ENCODE peak calls at places on chromosomes 4 and X, in nine cellular contexts. X is gastrocnemius medialis, J is IMR-90, Z is ovary, S is sigmoid colon, L is heart left ventricle, B is Peyer's patch, I is K562, P is upper lobe of left lung. A is an unnamed sample.

GRCh38 chrX:45788941-45789348 is 588.3 kb upstream of the DIPK2B start:
- DNase-seq in B (no peak), L (peak), I (no peak), Z (no peak), S (peak), P (peak), X (no peak), J (peak), A (peak)

GRCh38 chrX:18354369-18355329 is at the start of gene SCML2:
- DNase-seq in S (peak), Z (peak), J (peak), I (peak), X (no peak), B (no peak), L (peak), P (peak), A (no peak)

GRCh38 chr4:186203391-186203802 is 12.0 kb downstream of the CYP4V2 start:
- DNase-seq in P (no peak), X (no peak), I (peak), B (no peak), J (peak), Z (no peak), S (no peak), L (no peak), A (no peak)

GRCh38 chr4:156977435-156978160 is 6.0 kb upstream of the PDGFC start:
- DNase-seq in B (no peak), P (no peak), L (no peak), Z (no peak), J (peak), I (no peak), S (no peak), X (no peak), A (no peak)

GRCh38 chrX:103513476-103514108 is 5.7 kb downstream of the RAB40A start:
- DNase-seq in B (no peak), Z (no peak), L (no peak), J (no peak), P (no peak), X (no peak), I (no peak), S (no peak), A (no peak)

GRCh38 chrX:10190367-10190766 is 33.6 kb downstream of the CLCN4 start:
- DNase-seq in P (no peak), X (no peak), Z (no peak), B (no peak), I (peak), L (no peak), S (no peak), J (peak), A (no peak)

GRCh38 chrX:16567681-16568080 is 82.3 kb upstream of the S100G start:
- DNase-seq in X (no peak), B (no peak), P (no peak), L (no peak), J (no peak), S (no peak), I (no peak), Z (no peak), A (no peak)

GRCh38 chr4:79224777-79225104 is 101.1 kb downstream of the NAA11 start:
- DNase-seq in L (no peak), S (no peak), B (no peak), P (no peak), Z (no peak), I (no peak), X (no peak), J (no peak), A (no peak)

GRCh38 chr4:52507774-52508173 is 151.3 kb downstream of the USP46 start:
- DNase-seq in P (no peak), S (no peak), J (no peak), I (no peak), L (peak), Z (peak), B (no peak), X (no peak), A (no peak)

GRCh38 chr4:85747871-85748491 is 273.0 kb downstream of the ARHGAP24 start:
- DNase-seq in P (no peak), S (no peak), B (peak), Z (no peak), X (no peak), I (peak), L (no peak), J (peak), A (no peak)

GRCh38 chr4:7781993-7782392 is 157.7 kb downstream of the AFAP1 start:
- DNase-seq in Z (peak), J (no peak), P (no peak), L (no peak), X (no peak), S (peak), I (no peak), B (no peak), A (peak)

GRCh38 chr4:173498023-173498422 is 32.0 kb downstream of the HAND2 start:
- DNase-seq in P (no peak), Z (no peak), S (no peak), X (no peak), J (no peak), L (no peak), I (no peak), B (no peak), A (no peak)

GRCh38 chrX:349196-349595 is 30.6 kb upstream of the GTPBP6 start:
- DNase-seq in I (no peak), L (peak), J (no peak), B (no peak), S (peak), Z (peak), X (no peak), P (peak), A (no peak)

GRCh38 chr4:18566970-18567799 is 545.6 kb upstream of the LCORL start:
- DNase-seq in Z (no peak), X (no peak), I (no peak), L (no peak), B (no peak), S (no peak), P (no peak), J (no peak), A (no peak)

GRCh38 chr4:71239365-71239764 is 99.5 kb upstream of the SLC4A4 start:
- DNase-seq in J (peak), I (no peak), X (no peak), Z (no peak), L (no peak), S (no peak), B (no peak), P (no peak), A (no peak)

GRCh38 chr4:5399790-5400421 is 308.5 kb downstream of the EVC2 start:
- DNase-seq in Z (no peak), J (peak), X (no peak), L (no peak), S (no peak), P (no peak), B (no peak), I (peak), A (no peak)

GRCh38 chrX:154541896-154542722 is 4.5 kb downstream of the G6PD start:
- DNase-seq in B (peak), I (peak), S (peak), Z (peak), X (peak), P (peak), L (peak), J (peak), A (peak)

GRCh38 chr4:122796801-122797404 is 29.7 kb upstream of the FGF2 start:
- DNase-seq in J (peak), I (no peak), P (no peak), B (no peak), Z (no peak), X (no peak), L (no peak), S (no peak), A (no peak)

GRCh38 chrX:37599735-37600134 is 28.3 kb downstream of the LANCL3 start:
- DNase-seq in I (no peak), P (no peak), Z (no peak), X (no peak), S (no peak), B (no peak), J (no peak), L (no peak), A (peak)

GRCh38 chr4:134691915-134692314 is 490.3 kb upstream of the PABPC4L start:
- DNase-seq in J (no peak), B (no peak), P (no peak), L (no peak), I (no peak), Z (no peak), X (no peak), S (no peak), A (no peak)

GRCh38 chr4:62455871-62456270 is 1255.7 kb downstream of the ADGRL3 start:
- DNase-seq in I (no peak), J (no peak), B (no peak), Z (no peak), P (no peak), S (no peak), X (no peak), L (no peak), A (no peak)

GRCh38 chr4:140296335-140296753 is 77.1 kb upstream of the SCOC start:
- DNase-seq in S (peak), L (peak), Z (peak), I (no peak), X (peak), P (no peak), B (peak), J (peak), A (peak)

GRCh38 chrX:71492086-71493065 is 40.5 kb upstream of the OGT start:
- DNase-seq in I (no peak), B (peak), J (peak), L (peak), P (peak), S (peak), X (peak), Z (peak), A (no peak)

GRCh38 chr4:142549726-142550463 is 296.2 kb downstream of the INPP4B start:
- DNase-seq in B (no peak), I (no peak), Z (no peak), X (no peak), P (no peak), L (no peak), S (no peak), J (peak), A (no peak)

GRCh38 chr4:6855692-6856297 is 53.8 kb upstream of the TBC1D14 start:
- DNase-seq in P (no peak), I (no peak), B (no peak), S (no peak), L (peak), Z (no peak), J (peak), X (peak), A (no peak)

DNA sequence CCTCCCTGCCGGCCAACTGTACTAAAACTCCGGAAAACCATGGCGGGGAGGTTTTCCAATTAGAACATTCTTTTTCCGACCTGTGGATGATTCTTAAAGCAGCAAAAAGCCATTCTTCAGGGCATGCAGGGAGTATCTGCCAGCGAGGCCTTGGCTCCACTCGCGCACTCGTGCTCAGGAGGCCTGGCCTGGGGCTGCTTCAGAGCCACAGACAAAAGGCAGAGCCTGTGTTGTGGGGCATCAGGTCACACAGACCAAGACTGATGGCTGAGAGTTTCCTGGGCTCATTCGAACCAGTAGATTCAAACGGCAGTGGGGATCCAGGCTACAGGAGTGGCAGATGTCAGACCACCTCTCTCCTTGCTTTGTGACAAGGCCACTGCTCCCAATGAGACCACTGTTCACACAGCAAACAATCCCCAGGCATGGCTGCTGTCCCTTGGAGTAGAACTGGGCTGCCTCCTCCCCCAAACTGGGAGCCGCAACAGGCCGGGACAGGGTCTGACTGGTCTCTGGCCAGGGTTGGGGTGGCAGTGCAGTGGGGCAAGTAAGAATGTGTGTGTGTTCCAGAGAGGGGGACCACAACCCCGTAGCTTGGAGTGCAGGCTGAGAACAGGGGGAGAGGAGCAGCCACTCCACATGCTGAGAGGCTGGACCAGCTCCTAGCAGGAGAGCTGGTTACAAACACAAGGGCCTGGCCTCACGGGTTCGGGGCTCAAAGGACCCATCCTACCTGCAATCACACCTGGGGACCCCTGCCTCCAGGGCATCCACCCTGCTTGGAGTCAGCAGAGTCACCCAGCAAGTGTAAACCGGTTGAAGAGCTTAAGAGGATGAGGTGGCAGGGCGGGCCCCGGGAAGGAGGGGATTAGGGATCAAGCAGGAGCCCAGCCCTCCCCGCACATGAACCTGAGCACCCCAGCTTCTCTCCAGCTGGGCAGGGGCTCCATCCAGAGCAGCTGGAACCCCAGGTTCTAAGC is 3.9 kb upstream of the ZNF185 start:
- DNase-seq in X (no peak), S (peak), I (no peak), L (no peak), Z (no peak), B (no peak), J (no peak), P (no peak), A (no peak)
- H3K27ac ChIP-seq in X (no peak), S (no peak), I (no peak), L (no peak), Z (no peak), B (no peak), J (no peak), P (no peak), A (peak)

GRCh38 chr4:24813732-24814131 is 18.4 kb downstream of the SOD3 start:
- DNase-seq in X (no peak), Z (no peak), J (no peak), B (no peak), L (no peak), P (no peak), S (no peak), I (no peak), A (no peak)
- TF ChIP-seq CTCF in X (no peak), Z (no peak), J (no peak), B (no peak), L (no peak), P (no peak), S (no peak), I (no peak), A (no peak)

GRCh38 chrX:129781134-129782014 is 1.6 kb downstream of the SASH3 start:
- DNase-seq in P (no peak), Z (no peak), X (peak), J (no peak), I (no peak), B (peak), S (no peak), L (no peak), A (peak)
- TF ChIP-seq POLR2A in P (peak), Z (no peak), X (no peak), J (no peak), I (no peak), B (no peak), S (no peak), L (no peak), A (no peak)

DNA sequence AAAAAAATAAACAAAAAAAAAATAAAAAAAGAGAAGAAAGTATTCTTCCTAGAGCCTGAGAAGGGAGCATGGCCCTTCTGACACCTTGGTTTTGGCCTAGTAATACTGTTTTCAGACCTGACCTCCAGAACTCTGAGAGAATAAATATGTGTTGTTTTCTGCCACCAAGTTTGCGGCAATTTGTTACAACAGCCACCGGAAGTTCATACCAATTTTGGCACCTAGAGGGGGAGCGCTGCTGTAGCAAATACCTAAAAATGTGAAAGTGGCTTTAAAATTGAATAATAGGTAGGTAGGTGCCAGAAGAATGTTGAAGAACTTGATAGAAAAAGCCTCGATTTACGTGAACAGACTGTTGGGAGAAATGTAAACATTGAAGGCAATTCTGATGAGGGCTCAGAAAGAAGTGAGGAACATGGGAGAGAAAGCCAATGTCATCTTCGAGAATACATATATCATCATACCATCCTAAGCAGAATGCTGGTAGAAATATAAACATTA is 27.5 kb upstream of the SPACA5B start:
- DNase-seq in X (no peak), L (no peak), J (no peak), S (no peak), B (no peak), Z (no peak), P (no peak), I (no peak), A (no peak)
- H3K27ac ChIP-seq in X (no peak), L (no peak), J (no peak), S (no peak), B (no peak), Z (no peak), P (no peak), I (no peak), A (no peak)

DNA sequence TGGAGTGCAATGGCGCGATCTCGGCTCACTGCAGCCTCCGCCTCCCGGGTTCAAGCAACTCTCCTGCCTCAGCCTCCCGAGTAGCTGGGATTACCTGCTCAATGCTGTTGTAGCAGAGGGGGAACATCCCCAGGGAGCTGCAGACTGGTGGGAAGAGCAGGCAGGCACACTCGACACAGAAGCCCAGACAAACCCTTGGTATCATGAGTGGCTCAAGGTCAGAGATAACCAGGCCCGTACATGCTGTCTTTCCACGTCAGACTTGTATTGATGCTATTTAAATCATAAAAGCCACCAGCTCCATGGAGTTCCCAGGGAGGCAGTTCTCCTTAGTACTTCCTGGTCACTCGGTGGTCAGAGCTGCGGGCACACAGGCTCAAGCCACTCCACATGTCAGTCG is 33.2 kb downstream of the TRIML2 start:
- DNase-seq in S (no peak), Z (no peak), J (no peak), B (no peak), X (no peak), P (no peak), L (no peak), I (no peak), A (no peak)
- TF ChIP-seq CTCF in S (no peak), Z (no peak), J (no peak), B (no peak), X (no peak), P (no peak), L (no peak), I (no peak), A (no peak)

DNA sequence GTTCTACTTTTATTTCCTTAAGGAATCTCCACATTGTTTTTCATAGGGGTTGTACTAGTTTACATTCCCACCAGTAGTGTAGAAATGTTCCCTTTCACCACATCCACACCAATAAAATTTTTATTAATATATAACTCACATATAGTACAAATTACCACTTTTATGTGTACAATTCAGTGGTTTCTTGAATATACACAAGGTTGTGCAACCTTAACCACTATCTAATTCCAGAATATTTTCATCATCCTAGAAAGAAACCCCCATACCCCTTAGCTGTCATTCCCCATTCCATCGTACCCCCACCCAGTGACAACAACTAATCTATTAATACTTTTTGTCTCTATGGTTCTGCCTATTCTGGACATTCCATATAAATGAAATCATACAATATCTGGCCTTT is 108.3 kb upstream of the USP9X start:
- DNase-seq in B (no peak), L (no peak), P (no peak), S (no peak), Z (no peak), I (no peak), X (no peak), J (peak), A (no peak)
- TF ChIP-seq POLR2A in B (no peak), L (no peak), P (no peak), S (no peak), Z (no peak), I (no peak), X (no peak), J (no peak), A (no peak)